ENCODE peak calls at places on chromosomes 12 and 14, in five cellular contexts. Q is neural progenitor cell; M is breast epithelium; G is CD8-positive, alpha-beta T cell; W is ovary. A is an unnamed sample. For H3K9me3, the result is how much of the 10 kb centered on the place peaks cover.

GRCh38 chr12:64029013-64029857 is 184.7 kb downstream of the SRGAP1 start:
- DNase-seq in Q (no peak), W (no peak), M (no peak), G (no peak), A (no peak)

GRCh38 chr12:51405801-51406207 is 14.6 kb upstream of the GALNT6 start:
- DNase-seq in M (no peak), G (no peak), W (no peak), Q (no peak), A (no peak)

GRCh38 chr12:18415227-18415626 is 153.9 kb downstream of the PIK3C2G start:
- DNase-seq in Q (peak), G (no peak), M (no peak), W (no peak), A (no peak)

GRCh38 chr12:113334786-113335539 is at the start of gene SLC8B1:
- DNase-seq in W (peak), G (peak), Q (peak), M (peak), A (peak)

GRCh38 chr12:3533703-3534386 is 42.8 kb downstream of the PRMT8 start:
- DNase-seq in M (no peak), Q (peak), G (no peak), W (peak), A (no peak)

GRCh38 chr14:100173353-100173752 is 13.9 kb upstream of the DEGS2 start:
- DNase-seq in G (no peak), W (no peak), Q (no peak), M (no peak), A (no peak)

GRCh38 chr12:1122803-1123202 is 131.8 kb downstream of the ERC1 start:
- DNase-seq in G (peak), Q (peak), M (no peak), W (no peak), A (no peak)

GRCh38 chr12:4421590-4422031 is 24.0 kb downstream of the FGF6 start:
- DNase-seq in Q (peak), M (no peak), W (no peak), G (no peak), A (no peak)

GRCh38 chr14:50064993-50065392 is 51.4 kb downstream of the VCPKMT start:
- DNase-seq in G (peak), Q (no peak), M (no peak), W (no peak), A (peak)

GRCh38 chr12:29572938-29573337 is 75.5 kb upstream of the OVCH1 start:
- DNase-seq in M (no peak), G (no peak), Q (no peak), W (no peak), A (no peak)

GRCh38 chr14:65847065-65847847 is 434.7 kb downstream of the FUT8 start:
- DNase-seq in Q (no peak), M (no peak), G (peak), W (no peak), A (no peak)

GRCh38 chr14:100138082-100138787 is 21.2 kb downstream of the DEGS2 start:
- DNase-seq in M (no peak), Q (no peak), W (no peak), G (no peak), A (no peak)

GRCh38 chr12:2061402-2061801 is 8.6 kb downstream of the CACNA1C start:
- DNase-seq in Q (no peak), M (no peak), G (no peak), W (no peak), A (no peak)

GRCh38 chr12:94219622-94220302 is 71.4 kb downstream of the PLXNC1 start:
- DNase-seq in Q (no peak), G (no peak), W (no peak), M (no peak), A (no peak)

GRCh38 chr12:124512667-124513296 is 54.6 kb downstream of the NCOR2 start:
- DNase-seq in G (no peak), M (peak), Q (peak), W (peak), A (peak)

GRCh38 chr12:122503147-122503751 is 2.5 kb upstream of the ZCCHC8 start:
- DNase-seq in G (no peak), W (no peak), M (no peak), Q (no peak), A (no peak)

GRCh38 chr14:104591031-104591430 is 11.5 kb downstream of the C14orf180 start:
- DNase-seq in M (no peak), W (no peak), G (no peak), Q (no peak), A (no peak)

GRCh38 chr12:21773263-21773741 is 1.2 kb downstream of the KCNJ8 start:
- DNase-seq in G (no peak), W (peak), M (no peak), Q (peak), A (peak)

GRCh38 chr12:21769311-21769710 is 5.2 kb downstream of the KCNJ8 start:
- DNase-seq in W (no peak), M (no peak), Q (no peak), G (no peak), A (no peak)

GRCh38 chr12:21774358-21775129 is at the start of gene KCNJ8:
- DNase-seq in G (no peak), M (no peak), Q (peak), W (peak), A (peak)

GRCh38 chr12:21773799-21774198 is 707 bp downstream of the KCNJ8 start:
- DNase-seq in G (no peak), W (no peak), M (no peak), Q (peak), A (no peak)

DNA sequence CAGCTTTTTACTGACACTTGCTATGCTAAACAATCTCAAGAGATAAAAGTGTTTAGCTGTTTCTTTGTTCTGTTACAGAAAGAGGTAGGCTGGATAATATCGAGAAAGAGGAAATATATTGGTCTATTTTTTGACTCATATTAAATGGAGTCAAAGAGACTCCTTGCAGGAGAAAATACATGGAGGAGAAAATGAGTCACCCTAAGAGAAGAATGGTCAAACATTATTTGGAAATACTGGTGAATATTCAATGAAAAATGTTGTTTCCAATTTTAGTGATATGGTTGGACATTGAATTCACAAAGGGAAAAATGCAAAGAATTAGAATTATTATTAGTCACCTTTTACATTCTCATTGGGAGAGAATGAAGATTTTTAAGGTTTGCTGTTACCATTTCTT is 3.2 kb downstream of the KCNJ8 start:
- DNase-seq in Q (no peak), M (no peak), W (no peak), G (no peak), A (no peak)
- H3K9me3 ChIP-seq in Q (under half), M (under half), W (under half), G (under half), A (under half)

DNA sequence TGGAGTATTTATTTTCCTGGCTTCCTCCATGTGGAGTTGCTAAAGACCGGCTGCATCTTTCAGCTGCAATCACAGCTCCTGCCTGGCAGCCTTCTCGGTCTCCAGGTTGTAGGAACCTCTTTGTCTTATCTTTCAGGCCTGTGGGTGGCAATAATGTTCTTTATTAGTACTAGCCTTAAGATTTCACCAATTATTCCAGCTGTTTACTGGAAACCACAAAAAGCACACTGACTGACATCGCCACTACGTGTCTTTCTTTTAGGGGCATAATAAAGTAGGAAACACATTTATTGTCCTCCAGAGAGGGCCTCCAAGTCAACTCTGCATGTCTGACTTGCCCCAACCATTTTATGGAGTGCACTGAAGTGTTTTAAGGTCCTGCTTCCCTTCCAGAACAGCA is 1116.5 kb upstream of the TMEM132C start:
- DNase-seq in G (no peak), M (no peak), Q (no peak), W (no peak), A (no peak)
- TF ChIP-seq CTCF in G (no peak), M (no peak), Q (no peak), W (no peak), A (no peak)

GRCh38 chr12:40287369-40287975 is 62.7 kb downstream of the LRRK2 start:
- DNase-seq in W (no peak), Q (no peak), G (no peak), M (no peak), A (no peak)
- H3K9me3 ChIP-seq in W (under half), Q (under half), G (under half), M (under half), A (under half)

DNA sequence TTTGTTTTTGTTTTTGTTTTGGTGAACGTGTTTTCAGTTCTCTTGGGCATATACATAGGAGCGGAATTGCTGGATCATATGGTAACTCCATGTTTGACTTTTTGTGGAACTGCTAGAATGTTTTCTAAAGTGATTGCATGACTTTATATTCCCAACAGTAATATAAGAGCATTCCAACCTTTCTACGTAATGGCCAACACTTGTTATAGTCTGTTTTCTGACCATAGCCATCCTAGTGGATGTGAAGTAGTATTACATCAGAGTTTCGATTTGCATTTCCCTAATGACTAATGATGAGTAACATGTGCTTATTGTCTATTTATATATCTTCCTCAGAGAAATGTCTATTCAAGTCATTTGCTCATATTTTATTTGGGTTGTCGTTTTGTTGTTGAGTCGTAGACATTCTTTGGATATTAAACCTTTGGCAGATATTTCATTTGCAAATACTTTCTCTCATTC is 268.7 kb downstream of the AEBP2 start:
- DNase-seq in W (no peak), G (no peak), M (no peak), Q (no peak), A (no peak)
- TF ChIP-seq CTCF in W (no peak), G (no peak), M (no peak), Q (peak), A (no peak)

DNA sequence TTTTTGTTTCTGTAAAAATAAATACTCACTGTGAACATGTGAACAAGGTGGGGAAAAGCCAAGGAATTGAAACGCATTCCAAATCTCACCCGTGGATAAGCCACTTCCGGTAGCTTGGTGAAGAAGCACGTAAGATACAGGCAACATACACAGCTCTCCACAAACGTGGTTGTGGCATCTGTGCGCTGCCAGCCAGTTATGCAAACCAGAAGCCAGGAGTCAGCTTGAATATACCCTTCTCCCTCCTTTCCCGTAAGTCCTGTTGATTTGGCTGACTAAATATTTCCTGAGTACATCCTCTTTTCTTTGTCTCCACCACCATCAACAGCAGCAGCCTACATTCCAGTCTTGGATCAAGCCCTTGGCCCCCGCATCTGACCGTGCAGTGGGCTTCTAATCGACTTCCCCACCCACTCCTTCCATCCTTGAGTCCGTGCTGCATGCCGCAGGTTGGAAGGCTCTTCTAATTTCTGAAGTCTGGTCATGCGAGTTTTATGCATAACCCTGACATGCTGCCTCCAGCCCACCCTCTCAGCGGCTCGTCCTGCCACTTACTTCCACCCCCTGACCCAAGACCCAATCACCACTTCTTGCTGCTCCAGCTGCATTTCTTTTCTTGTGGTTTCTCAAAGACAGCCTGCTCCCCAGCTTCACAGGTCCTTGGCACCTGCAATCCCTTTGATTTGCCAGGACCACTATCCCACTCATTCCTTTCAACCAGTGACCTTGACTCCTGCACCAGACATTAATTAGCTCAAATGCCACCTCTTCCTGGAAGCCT is 486.5 kb downstream of the VRK1 start:
- DNase-seq in M (no peak), G (no peak), Q (no peak), W (no peak), A (no peak)
- H3K9me3 ChIP-seq in M (under half), G (under half), Q (under half), W (under half), A (under half)

DNA sequence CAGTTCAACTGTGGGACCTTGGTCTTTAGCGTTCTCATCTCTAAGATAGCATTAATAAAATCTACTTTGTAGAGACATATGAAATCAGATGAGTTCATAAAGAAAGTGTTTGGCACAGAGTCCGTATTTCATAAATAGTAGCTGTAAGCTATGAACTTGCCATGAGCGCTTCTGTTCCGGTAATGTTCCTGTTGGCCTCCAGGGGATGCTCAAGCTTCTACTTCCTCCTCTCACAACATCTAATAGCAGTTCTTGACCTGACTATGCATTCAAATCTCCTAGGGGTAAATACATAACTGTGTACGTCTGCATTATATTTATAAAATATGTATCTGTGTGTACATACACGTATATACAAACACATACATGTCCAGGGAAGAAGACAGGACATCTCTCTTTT is 288.2 kb upstream of the TMPO start:
- DNase-seq in W (no peak), M (no peak), G (no peak), Q (peak), A (no peak)
- TF ChIP-seq CTCF in W (no peak), M (no peak), G (no peak), Q (peak), A (no peak)

GRCh38 chr14:106528717-106529116 is 1002.3 kb downstream of the TMEM121 start:
- DNase-seq in M (no peak), W (no peak), Q (no peak), G (no peak), A (no peak)

GRCh38 chr14:106530423-106531107 is 1004.2 kb downstream of the TMEM121 start:
- DNase-seq in M (no peak), W (no peak), G (no peak), Q (no peak), A (no peak)

DNA sequence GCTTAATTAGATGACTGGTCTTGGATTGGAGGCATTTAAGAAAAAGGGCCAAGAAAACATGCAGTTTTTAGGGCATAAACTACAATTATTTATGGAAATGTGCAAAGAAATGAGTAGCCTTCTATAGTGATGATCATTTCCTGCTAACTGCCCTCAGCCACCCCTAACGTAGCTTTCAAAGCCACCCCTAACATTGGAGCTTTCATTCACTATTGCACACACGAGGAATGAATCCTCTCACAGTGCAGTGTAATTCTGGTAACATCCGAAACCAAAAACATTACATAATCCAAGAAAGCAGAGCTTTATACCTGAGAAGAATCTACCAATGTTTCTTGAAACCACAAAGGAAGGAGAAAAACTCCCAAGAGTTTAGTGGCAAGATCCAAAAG is 1003.6 kb downstream of the TMEM121 start:
- DNase-seq in W (no peak), Q (no peak), G (no peak), M (no peak), A (no peak)
- H3K9me3 ChIP-seq in W (under half), Q (under half), G (under half), M (under half), A (under half)

DNA sequence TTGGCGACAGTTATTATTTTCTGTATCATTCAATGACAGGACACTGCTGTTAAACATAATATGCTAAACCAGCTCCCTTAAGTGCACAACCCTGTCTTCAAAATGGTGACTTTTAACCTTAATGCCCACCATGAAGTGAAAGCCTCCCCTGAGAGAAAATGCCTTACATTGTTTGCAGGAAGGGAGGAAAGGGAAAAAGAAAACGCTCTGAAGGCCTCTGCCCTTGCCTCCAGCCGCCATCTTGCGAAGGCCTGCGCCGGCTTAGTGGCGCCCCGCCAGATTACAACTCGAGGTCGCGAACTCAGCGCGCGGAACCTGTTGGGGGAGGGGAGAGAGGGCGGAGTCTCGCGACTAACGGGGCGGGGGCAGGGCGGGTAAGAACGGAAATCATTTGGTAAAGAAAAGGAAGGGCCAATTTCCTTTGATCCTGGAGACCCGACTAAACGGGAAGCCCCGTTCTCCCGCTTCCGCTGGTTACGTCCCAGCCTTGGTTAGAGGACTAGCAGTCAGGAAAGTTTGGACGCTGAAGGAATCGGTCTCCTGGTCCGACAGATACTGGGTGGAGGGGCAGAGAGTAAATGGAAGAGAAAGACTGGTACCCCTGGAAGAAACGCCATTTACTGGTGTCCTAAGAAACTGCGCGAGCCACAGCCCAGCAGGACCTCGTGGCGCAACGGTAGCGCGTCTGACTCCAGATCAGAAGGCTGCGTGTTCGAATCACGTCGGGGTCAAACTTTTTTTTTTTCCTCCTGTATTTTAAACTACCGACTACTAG is 11.6 kb upstream of the TMPO start:
- DNase-seq in M (peak), Q (peak), G (peak), W (peak), A (peak)
- TF ChIP-seq CTCF in M (no peak), Q (no peak), G (no peak), W (no peak), A (no peak)

A was measured in ascending aorta.